ENCODE peak calls at places on chromosomes 11 and 22, in five cellular contexts. One of them, this sample, is unnamed.

GRCh38 chr11:63490551-63491239 is at the start of gene PLAAT5:
- DNase-seq in lower lobe of right lung: peak; percentile 64
- DNase-seq in astrocyte: no peak
- DNase-seq in astrocyte of the spinal cord: no peak
- DNase-seq in ovary: peak; percentile 81
- DNase-seq in this sample: no peak

GRCh38 chr22:29268511-29269229 is 602 bp downstream of the EWSR1 start:
- DNase-seq in lower lobe of right lung: peak; percentile 75
- DNase-seq in astrocyte: peak; percentile 47
- DNase-seq in astrocyte of the spinal cord: peak; percentile 82
- DNase-seq in ovary: peak; percentile 83
- DNase-seq in this sample: no peak

GRCh38 chr11:131763193-131763890 is 392.9 kb downstream of the NTM start:
- DNase-seq in lower lobe of right lung: no peak
- DNase-seq in astrocyte: peak; percentile 38
- DNase-seq in astrocyte of the spinal cord: no peak
- DNase-seq in ovary: no peak
- DNase-seq in this sample: no peak

GRCh38 chr22:29520851-29521250 is 32.7 kb downstream of the THOC5 start:
- DNase-seq in lower lobe of right lung: no peak
- DNase-seq in astrocyte: peak; percentile 82
- DNase-seq in astrocyte of the spinal cord: peak; percentile 80
- DNase-seq in ovary: no peak
- DNase-seq in this sample: no peak

GRCh38 chr11:113160652-113161051 is 153.7 kb upstream of the TTC12 start:
- DNase-seq in lower lobe of right lung: no peak
- DNase-seq in astrocyte: no peak
- DNase-seq in astrocyte of the spinal cord: no peak
- DNase-seq in ovary: no peak
- DNase-seq in this sample: no peak

GRCh38 chr11:122632178-122632824 is 23.2 kb upstream of the UBASH3B start:
- DNase-seq in lower lobe of right lung: no peak
- DNase-seq in astrocyte: no peak
- DNase-seq in astrocyte of the spinal cord: no peak
- DNase-seq in ovary: no peak
- DNase-seq in this sample: no peak

GRCh38 chr11:130070109-130070828 is 575 bp downstream of the APLP2 start:
- DNase-seq in lower lobe of right lung: peak; percentile 65
- DNase-seq in astrocyte: no peak
- DNase-seq in astrocyte of the spinal cord: peak; percentile 28
- DNase-seq in ovary: peak; percentile 64
- DNase-seq in this sample: peak; percentile 58

GRCh38 chr22:25777870-25778269 is 35.9 kb downstream of the MYO18B start:
- DNase-seq in lower lobe of right lung: no peak
- DNase-seq in astrocyte: peak; percentile 13
- DNase-seq in astrocyte of the spinal cord: peak; percentile 28
- DNase-seq in ovary: no peak
- DNase-seq in this sample: no peak

GRCh38 chr22:29308791-29309262 is 2.4 kb downstream of the GAS2L1 start:
- DNase-seq in lower lobe of right lung: no peak
- DNase-seq in astrocyte: peak; percentile 76
- DNase-seq in astrocyte of the spinal cord: peak; percentile 83
- DNase-seq in ovary: peak; percentile 33
- DNase-seq in this sample: no peak

GRCh38 chr11:61963282-61964057 is 4.0 kb downstream of the FTH1 start:
- DNase-seq in lower lobe of right lung: no peak
- DNase-seq in astrocyte: no peak
- DNase-seq in astrocyte of the spinal cord: no peak
- DNase-seq in ovary: peak; percentile 10
- DNase-seq in this sample: peak; percentile 36

GRCh38 chr11:113618360-113618759 is 87.7 kb downstream of the TMPRSS5 start:
- DNase-seq in lower lobe of right lung: no peak
- DNase-seq in astrocyte: peak; percentile 78
- DNase-seq in astrocyte of the spinal cord: peak; percentile 63
- DNase-seq in ovary: no peak
- DNase-seq in this sample: no peak

GRCh38 chr22:30718491-30718890 is 23.8 kb downstream of the OSBP2 start:
- DNase-seq in lower lobe of right lung: no peak
- DNase-seq in astrocyte: no peak
- DNase-seq in astrocyte of the spinal cord: no peak
- DNase-seq in ovary: no peak
- DNase-seq in this sample: no peak

GRCh38 chr11:127492025-127492424 is 491.5 kb upstream of the KIRREL3 start:
- DNase-seq in lower lobe of right lung: no peak
- DNase-seq in astrocyte: peak; percentile 74
- DNase-seq in astrocyte of the spinal cord: peak; percentile 77
- DNase-seq in ovary: no peak
- DNase-seq in this sample: no peak

GRCh38 chr11:127490896-127491295 is 490.3 kb upstream of the KIRREL3 start:
- DNase-seq in lower lobe of right lung: no peak
- DNase-seq in astrocyte: no peak
- DNase-seq in astrocyte of the spinal cord: no peak
- DNase-seq in ovary: no peak
- DNase-seq in this sample: no peak

GRCh38 chr11:127496165-127496564 is 495.6 kb upstream of the KIRREL3 start:
- DNase-seq in lower lobe of right lung: no peak
- DNase-seq in astrocyte: no peak
- DNase-seq in astrocyte of the spinal cord: no peak
- DNase-seq in ovary: no peak
- DNase-seq in this sample: no peak

GRCh38 chr11:127491589-127491988 is 491.0 kb upstream of the KIRREL3 start:
- DNase-seq in lower lobe of right lung: no peak
- DNase-seq in astrocyte: peak; percentile 22
- DNase-seq in astrocyte of the spinal cord: no peak
- DNase-seq in ovary: no peak
- DNase-seq in this sample: no peak

DNA sequence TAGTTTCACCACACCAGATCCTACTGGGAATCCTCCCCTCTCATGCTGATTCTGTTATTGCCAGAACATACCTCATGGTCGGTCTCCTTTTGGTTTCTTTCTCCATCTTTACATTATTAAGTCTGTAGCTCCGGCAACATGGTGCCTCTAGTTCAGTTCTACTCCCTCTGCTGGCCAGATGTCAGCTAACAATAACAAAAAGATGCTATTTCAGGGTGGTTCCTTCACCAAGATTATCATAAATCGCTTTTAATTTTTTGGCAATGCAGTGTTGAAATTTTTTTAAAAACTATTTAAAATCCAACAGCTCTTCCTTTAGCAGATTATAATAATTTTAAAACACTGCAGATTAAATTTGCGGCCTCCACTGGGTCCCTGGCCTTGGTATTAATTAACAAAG is 492.8 kb upstream of the KIRREL3 start:
- DNase-seq in lower lobe of right lung: no peak
- DNase-seq in astrocyte: peak; percentile 5
- DNase-seq in astrocyte of the spinal cord: peak; percentile 35
- DNase-seq in ovary: no peak
- DNase-seq in this sample: no peak
- TF ChIP-seq CTCF in lower lobe of right lung: no peak
- TF ChIP-seq CTCF in astrocyte: peak; percentile 54
- TF ChIP-seq CTCF in astrocyte of the spinal cord: peak; percentile 49
- TF ChIP-seq CTCF in ovary: peak; percentile 24
- TF ChIP-seq CTCF in this sample: no peak

GRCh38 chr11:35407041-35407440 is 12.3 kb downstream of the SLC1A2 start:
- DNase-seq in lower lobe of right lung: no peak
- DNase-seq in astrocyte: no peak
- DNase-seq in astrocyte of the spinal cord: no peak
- DNase-seq in ovary: no peak
- DNase-seq in this sample: no peak

GRCh38 chr11:35398881-35399280 is 20.5 kb downstream of the SLC1A2 start:
- DNase-seq in lower lobe of right lung: no peak
- DNase-seq in astrocyte: no peak
- DNase-seq in astrocyte of the spinal cord: no peak
- DNase-seq in ovary: no peak
- DNase-seq in this sample: no peak

GRCh38 chr11:35402751-35403454 is 16.5 kb downstream of the SLC1A2 start:
- DNase-seq in lower lobe of right lung: no peak
- DNase-seq in astrocyte: no peak
- DNase-seq in astrocyte of the spinal cord: no peak
- DNase-seq in ovary: no peak
- DNase-seq in this sample: no peak

GRCh38 chr11:35403765-35404396 is 15.5 kb downstream of the SLC1A2 start:
- DNase-seq in lower lobe of right lung: no peak
- DNase-seq in astrocyte: no peak
- DNase-seq in astrocyte of the spinal cord: no peak
- DNase-seq in ovary: no peak
- DNase-seq in this sample: no peak

GRCh38 chr11:35404397-35404775 is 15.0 kb downstream of the SLC1A2 start:
- DNase-seq in lower lobe of right lung: peak; percentile 56
- DNase-seq in astrocyte: no peak
- DNase-seq in astrocyte of the spinal cord: peak; percentile 42
- DNase-seq in ovary: no peak
- DNase-seq in this sample: no peak
- TF ChIP-seq CTCF in lower lobe of right lung: peak; percentile 53
- TF ChIP-seq CTCF in astrocyte: peak; percentile 61
- TF ChIP-seq CTCF in astrocyte of the spinal cord: peak; percentile 63
- TF ChIP-seq CTCF in ovary: no peak
- TF ChIP-seq CTCF in this sample: no peak

GRCh38 chr11:27720277-27720830 is 20.1 kb upstream of the BDNF start:
- DNase-seq in lower lobe of right lung: no peak
- DNase-seq in astrocyte: no peak
- DNase-seq in astrocyte of the spinal cord: peak; percentile 64
- DNase-seq in ovary: peak; percentile 23
- DNase-seq in this sample: no peak
- TF ChIP-seq CTCF in lower lobe of right lung: no peak
- TF ChIP-seq CTCF in astrocyte: no peak
- TF ChIP-seq CTCF in astrocyte of the spinal cord: peak; percentile 37
- TF ChIP-seq CTCF in ovary: no peak
- TF ChIP-seq CTCF in this sample: no peak

DNA sequence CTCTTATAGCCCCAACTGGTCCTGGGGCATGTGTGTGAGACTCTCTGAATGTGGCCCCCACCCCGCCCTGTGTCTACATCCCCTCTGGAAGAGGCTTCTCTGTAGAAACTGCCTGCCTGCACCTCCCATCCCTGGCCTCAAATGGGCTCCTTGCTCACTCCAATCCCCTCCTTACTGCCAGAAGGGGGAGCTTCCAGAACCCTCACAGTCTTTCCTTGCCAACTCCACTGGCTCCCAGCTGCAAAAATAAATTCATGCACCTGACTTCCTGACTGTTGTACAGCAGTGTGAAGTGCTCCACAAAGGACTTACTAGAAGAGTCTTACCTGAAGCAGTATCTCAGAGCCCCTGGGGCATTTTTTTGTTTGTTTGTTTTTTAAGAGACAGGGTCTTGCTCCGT is 15.2 kb upstream of the SERPIND1 start:
- DNase-seq in lower lobe of right lung: no peak
- DNase-seq in astrocyte: no peak
- DNase-seq in astrocyte of the spinal cord: no peak
- DNase-seq in ovary: no peak
- DNase-seq in this sample: no peak
- TF ChIP-seq CTCF in lower lobe of right lung: no peak
- TF ChIP-seq CTCF in astrocyte: no peak
- TF ChIP-seq CTCF in astrocyte of the spinal cord: peak; percentile 16
- TF ChIP-seq CTCF in ovary: no peak
- TF ChIP-seq CTCF in this sample: no peak

GRCh38 chr11:65862191-65862735 is 2.0 kb downstream of the MUS81 start:
- DNase-seq in lower lobe of right lung: peak; percentile 47
- DNase-seq in astrocyte: no peak
- DNase-seq in astrocyte of the spinal cord: no peak
- DNase-seq in ovary: peak; percentile 31
- DNase-seq in this sample: no peak
- TF ChIP-seq CTCF in lower lobe of right lung: no peak
- TF ChIP-seq CTCF in astrocyte: no peak
- TF ChIP-seq CTCF in astrocyte of the spinal cord: no peak
- TF ChIP-seq CTCF in ovary: no peak
- TF ChIP-seq CTCF in this sample: no peak

DNA sequence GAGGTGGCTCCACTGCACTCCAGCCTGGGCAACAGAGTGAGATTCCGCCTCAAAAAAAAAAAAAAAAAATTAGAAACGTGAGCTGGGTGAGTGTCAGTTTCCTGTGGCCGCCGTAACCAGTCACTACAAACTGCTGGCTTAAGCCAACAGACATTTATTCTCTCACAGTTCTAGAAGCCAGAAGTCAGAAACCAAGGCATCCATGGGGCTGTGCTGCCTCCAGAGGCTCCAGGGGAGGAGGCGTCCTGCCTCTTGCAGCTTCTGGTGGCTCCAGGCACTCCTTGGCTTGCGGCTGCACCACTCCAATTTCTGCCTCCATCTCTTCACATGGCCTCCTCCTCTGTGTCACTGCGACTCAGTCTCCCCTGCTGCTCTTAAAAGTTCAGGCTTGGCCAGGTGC is 11.1 kb upstream of the KIAA0930 start:
- DNase-seq in lower lobe of right lung: no peak
- DNase-seq in astrocyte: no peak
- DNase-seq in astrocyte of the spinal cord: no peak
- DNase-seq in ovary: no peak
- DNase-seq in this sample: no peak
- TF ChIP-seq CTCF in lower lobe of right lung: no peak
- TF ChIP-seq CTCF in astrocyte: no peak
- TF ChIP-seq CTCF in astrocyte of the spinal cord: no peak
- TF ChIP-seq CTCF in ovary: no peak
- TF ChIP-seq CTCF in this sample: no peak

This sample was measured in activated B cell treated with CpG ODN at 0.5 μM for 24 hours.